ENCODE peak calls at places on chromosomes 16 and 17, in ten cellular contexts. L is epithelial cell of esophagus, B is GM23338, M is mesothelial cell of epicardium, Y is foreskin fibroblast, W is A549, F is AG10803, E is suprapubic skin, V is hepatocyte, R is testis. Z is an unnamed sample.

GRCh38 chr16:7303677-7304200 is 28.9 kb upstream of the RBFOX1 start:
- DNase-seq in B (peak; percentile 42), W (no peak), V (no peak), F (no peak), L (no peak), M (no peak), E (no peak), R (no peak), Y (no peak), Z (no peak)

GRCh38 chr17:4810696-4811289 is 3.8 kb downstream of the PLD2 start:
- DNase-seq in M (no peak), V (no peak), B (no peak), F (no peak), W (no peak), R (no peak), L (no peak), Y (no peak), E (no peak), Z (no peak)

GRCh38 chr17:81094744-81095607 is 60.0 kb downstream of the BAIAP2 start:
- DNase-seq in W (peak; percentile 91), E (peak; percentile 94), M (peak; percentile 77), L (peak; percentile 99), R (no peak), B (peak; percentile 80), V (peak; percentile 95), Y (peak; percentile 99), F (peak; percentile 100), Z (peak; percentile 100)

GRCh38 chr16:48384982-48385271 is 286 bp downstream of the SIAH1 start:
- DNase-seq in B (peak; percentile 54), M (no peak), V (no peak), R (no peak), F (peak; percentile 25), W (no peak), L (no peak), Y (no peak), E (no peak), Z (no peak)

GRCh38 chr17:80789356-80789902 is 202.2 kb upstream of the CHMP6 start:
- DNase-seq in W (peak; percentile 57), V (peak; percentile 33), E (peak; percentile 79), L (peak; percentile 68), F (peak; percentile 94), R (peak; percentile 33), B (no peak), M (no peak), Y (peak; percentile 96), Z (peak; percentile 78)

GRCh38 chr17:65020284-65020683 is 36.3 kb downstream of the GNA13 start:
- DNase-seq in B (no peak), M (no peak), Y (peak; percentile 65), E (no peak), L (peak; percentile 87), V (peak; percentile 14), F (peak; percentile 91), R (no peak), W (no peak), Z (peak; percentile 77)

GRCh38 chr17:42684929-42685556 is 2.7 kb downstream of the CNTNAP1 start:
- DNase-seq in L (no peak), R (no peak), F (no peak), E (no peak), M (no peak), W (no peak), V (no peak), B (no peak), Y (no peak), Z (no peak)

GRCh38 chr16:71428883-71429282 is 13.0 kb downstream of the TLE7 start:
- DNase-seq in Y (no peak), V (no peak), F (no peak), M (no peak), B (no peak), R (no peak), E (no peak), W (no peak), L (no peak), Z (peak; percentile 81)

GRCh38 chr16:52553322-52553721 is 6.4 kb upstream of the TOX3 start:
- DNase-seq in W (no peak), V (no peak), Y (no peak), E (no peak), L (no peak), M (no peak), R (no peak), F (no peak), B (peak; percentile 41), Z (no peak)
- TF ChIP-seq CTCF in W (peak; percentile 32), V (peak; percentile 37), Y (no peak), E (no peak), L (peak; percentile 19), M (peak; percentile 32), R (no peak), F (no peak), B (peak; percentile 92), Z (peak; percentile 16)

GRCh38 chr17:7313028-7313889 is 1.9 kb downstream of the GPS2 start:
- DNase-seq in B (peak; percentile 69), L (peak; percentile 36), W (peak; percentile 54), F (no peak), Y (peak; percentile 11), R (no peak), E (no peak), V (no peak), M (no peak), Z (no peak)
- TF ChIP-seq CTCF in B (peak; percentile 30), L (peak; percentile 41), W (no peak), F (no peak), Y (no peak), R (no peak), E (peak; percentile 31), V (no peak), M (no peak), Z (peak; percentile 59)

DNA sequence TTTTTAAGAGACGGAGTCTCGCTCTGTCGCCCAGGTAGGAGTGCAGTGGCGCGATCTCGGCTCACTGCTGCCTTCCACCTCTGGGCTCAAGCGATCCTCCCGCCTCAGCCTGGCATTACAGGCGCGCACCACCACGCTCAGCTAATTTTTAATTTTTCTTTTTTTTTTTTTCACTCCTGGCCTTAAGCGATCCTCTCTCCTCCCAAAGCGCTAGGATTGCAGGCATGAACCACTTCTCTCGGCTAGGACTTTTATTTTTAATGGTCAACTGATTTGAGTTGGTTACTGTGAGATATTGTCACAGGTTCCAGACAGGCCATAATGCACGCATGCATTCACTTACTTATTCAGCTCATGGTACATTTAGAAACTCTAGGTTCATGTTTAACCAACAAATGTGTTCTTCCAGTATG is 888 bp downstream of the PIGW start:
- DNase-seq in V (no peak), F (no peak), L (no peak), W (no peak), B (no peak), Y (no peak), M (no peak), E (no peak), R (no peak), Z (no peak)
- TF ChIP-seq CTCF in V (no peak), F (no peak), L (no peak), W (peak; percentile 21), B (no peak), Y (no peak), M (no peak), E (no peak), R (no peak), Z (no peak)

DNA sequence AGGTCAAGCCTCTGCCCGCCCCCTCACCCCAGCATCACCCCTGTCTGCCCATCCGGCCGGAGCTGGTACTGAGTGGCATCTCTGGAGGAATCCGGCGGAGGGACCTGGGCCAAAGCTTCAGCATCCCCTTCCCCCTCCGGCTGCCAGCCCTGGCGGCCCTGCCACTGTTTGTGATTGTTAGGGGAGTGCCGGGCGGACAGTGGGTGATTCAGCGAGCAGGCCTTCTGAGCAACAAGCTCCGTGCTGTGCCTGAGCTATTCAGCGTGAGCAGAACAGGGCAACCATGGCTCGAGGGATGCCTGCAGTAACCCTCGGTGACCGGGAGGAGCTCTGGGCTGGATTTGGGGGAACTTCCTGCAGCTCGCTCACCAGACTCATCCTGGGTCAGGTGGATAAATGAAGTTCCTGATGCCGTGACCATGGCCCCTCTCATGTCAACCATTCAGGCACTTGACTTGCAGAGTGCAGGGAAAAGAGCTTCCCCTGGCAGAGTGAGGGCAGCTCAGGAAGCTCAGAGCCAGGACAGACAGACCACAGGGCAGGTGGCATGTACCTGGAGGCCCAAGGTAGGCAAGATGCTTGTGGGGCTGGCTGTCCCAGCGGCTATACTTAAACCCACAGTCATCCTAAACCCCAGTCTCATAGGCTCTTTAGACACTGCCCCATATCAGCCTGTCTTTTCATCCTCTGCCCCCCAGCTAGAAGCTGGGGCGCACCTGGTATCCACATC is 24.3 kb upstream of the MLKL start:
- DNase-seq in E (no peak), L (peak; percentile 78), M (no peak), B (no peak), F (no peak), W (no peak), R (no peak), V (no peak), Y (peak; percentile 62), Z (peak; percentile 67)
- TF ChIP-seq CTCF in E (no peak), L (peak; percentile 43), M (no peak), B (no peak), F (peak; percentile 10), W (no peak), R (no peak), V (no peak), Y (peak; percentile 19), Z (peak; percentile 54)